ENCODE peak calls at places on chromosomes 5 and 9, in four cellular contexts. B is RWPE1; I is brain microvascular endothelial cell; M is stimulated activated CD8-positive, alpha-beta memory T cell treated with anti-CD3 and anti-CD28 coated beads, Interleukin-4, amount 100 ng/mL, for 24 hours. A is an unnamed sample.

GRCh38 chr9:92712767-92713166 is 42.8 kb upstream of the IPPK start:
- DNase-seq in B (no peak), I (no peak), M (no peak), A (no peak)

GRCh38 chr9:116566677-116567488 is 120.2 kb upstream of the TRIM32 start:
- DNase-seq in B (no peak), I (no peak), M (no peak), A (peak; percentile 72)

GRCh38 chr5:65808818-65809217 is 86.8 kb downstream of the NLN start:
- DNase-seq in B (no peak), I (peak; percentile 39), M (no peak), A (peak; percentile 59)

GRCh38 chr5:78339591-78340450 is 20.6 kb upstream of the SCAMP1 start:
- DNase-seq in B (no peak), I (no peak), M (no peak), A (no peak)

GRCh38 chr9:31500422-31500821 is 884.0 kb upstream of the ACO1 start:
- DNase-seq in B (no peak), I (no peak), M (no peak), A (no peak)

GRCh38 chr5:55406292-55406691 is 98.5 kb downstream of the MTREX start:
- DNase-seq in B (no peak), I (no peak), M (no peak), A (no peak)

GRCh38 chr9:136615631-136616306 is 46.9 kb upstream of the EGFL7 start:
- DNase-seq in B (no peak), I (no peak), M (no peak), A (no peak)

GRCh38 chr5:34001231-34001935 is 6.5 kb downstream of the AMACR start:
- DNase-seq in B (no peak), I (no peak), M (no peak), A (peak; percentile 75)

GRCh38 chr5:181043285-181044092 is 3.4 kb downstream of the BTNL9 start:
- DNase-seq in B (no peak), I (no peak), M (no peak), A (no peak)

GRCh38 chr5:180367991-180368390 is 14.9 kb upstream of the GFPT2 start:
- DNase-seq in B (no peak), I (no peak), M (no peak), A (no peak)

GRCh38 chr9:16730162-16730561 is 140.3 kb downstream of the BNC2 start:
- DNase-seq in B (no peak), I (no peak), M (no peak), A (no peak)

GRCh38 chr5:307306-307705 is 14.2 kb upstream of the AHRR start:
- DNase-seq in B (no peak), I (no peak), M (no peak), A (no peak)

GRCh38 chr9:8241201-8241600 is 441.6 kb upstream of the DMAC1 start:
- DNase-seq in B (no peak), I (no peak), M (no peak), A (no peak)

GRCh38 chr5:167688331-167688730 is 603.1 kb upstream of the WWC1 start:
- DNase-seq in B (no peak), I (no peak), M (no peak), A (peak; percentile 9)

GRCh38 chr5:157252741-157253465 is 13.0 kb upstream of the CYFIP2 start:
- DNase-seq in B (no peak), I (peak; percentile 44), M (no peak), A (no peak)

GRCh38 chr5:15991586-15991985 is 188.0 kb downstream of the MARCHF11 start:
- DNase-seq in B (no peak), I (no peak), M (no peak), A (no peak)

GRCh38 chr5:111512026-111512405 is 319 bp downstream of the STARD4 start:
- DNase-seq in B (peak; percentile 67), I (peak; percentile 23), M (peak; percentile 4), A (peak; percentile 47)

GRCh38 chr9:93263334-93264229 is 79.6 kb downstream of the WNK2 start:
- DNase-seq in B (no peak), I (no peak), M (no peak), A (no peak)

GRCh38 chr9:24011206-24011605 is 185.2 kb upstream of the ELAVL2 start:
- DNase-seq in B (no peak), I (no peak), M (no peak), A (no peak)

GRCh38 chr9:128603697-128604096 is 51.3 kb downstream of the SPTAN1 start:
- DNase-seq in B (no peak), I (no peak), M (no peak), A (no peak)

GRCh38 chr5:72499730-72500129 is 7.5 kb downstream of the ZNF366 start:
- DNase-seq in B (no peak), I (no peak), M (no peak), A (no peak)

GRCh38 chr5:80782626-80783025 is 127.8 kb upstream of the DHFR start:
- DNase-seq in B (no peak), I (no peak), M (no peak), A (no peak)

GRCh38 chr9:71552480-71552879 is 215.8 kb downstream of the CEMIP2 start:
- DNase-seq in B (no peak), I (no peak), M (no peak), A (no peak)

GRCh38 chr5:159641371-159642039 is 274.8 kb upstream of the ADRA1B start:
- DNase-seq in B (no peak), I (no peak), M (no peak), A (no peak)

GRCh38 chr5:166909926-166910325 is 1381.5 kb upstream of the WWC1 start:
- DNase-seq in B (no peak), I (no peak), M (no peak), A (no peak)

GRCh38 chr5:171258737-171259405 is 50.2 kb upstream of the TLX3 start:
- DNase-seq in B (no peak), I (no peak), M (no peak), A (no peak)

GRCh38 chr5:133824661-133825254 is 143.7 kb downstream of the C5orf15 start:
- DNase-seq in B (no peak), I (no peak), M (no peak), A (no peak)

GRCh38 chr9:121557581-121558422 is 58.2 kb upstream of the GGTA1 start:
- DNase-seq in B (peak; percentile 84), I (peak; percentile 90), M (no peak), A (peak; percentile 97)

GRCh38 chr5:169226904-169227303 is 74.0 kb downstream of the SLIT3 start:
- DNase-seq in B (no peak), I (no peak), M (no peak), A (no peak)

GRCh38 chr5:123180178-123180577 is 91.1 kb downstream of the PRDM6 start:
- DNase-seq in B (no peak), I (no peak), M (no peak), A (no peak)

GRCh38 chr5:36385495-36385894 is 83.8 kb upstream of the RANBP3L start:
- DNase-seq in B (no peak), I (no peak), M (no peak), A (no peak)

GRCh38 chr5:11050596-11051304 is 289.7 kb upstream of the DAP start:
- DNase-seq in B (no peak), I (no peak), M (no peak), A (peak; percentile 26)